ENCODE peak calls at places on chromosomes 12 and 14, in nine cellular contexts. One of them, this sample, is unnamed.

GRCh38 chr12:131506426-131506825 is 204.5 kb upstream of the SFSWAP start:
- DNase-seq in stimulated activated CD8-positive, alpha-beta memory T cell treated with anti-CD3 and anti-CD28 coated beads, Interleukin-7, amount 100 ng/mL, for 48 hours: no peak
- DNase-seq in hypothalamus: no peak
- DNase-seq in Calu3: no peak
- DNase-seq in AG08395: no peak
- DNase-seq in NCI-H1417 treated with DMSO at 0.1 percent for 48 hours: no peak
- DNase-seq in NCI-H2107: no peak
- DNase-seq in substantia nigra: no peak
- DNase-seq in lung microvascular endothelial cell: no peak
- DNase-seq in this sample: no peak

GRCh38 chr12:46580445-46580844 is 207.9 kb upstream of the SLC38A2 start:
- DNase-seq in NCI-H1417 treated with DMSO at 0.1 percent for 48 hours: no peak
- DNase-seq in lung microvascular endothelial cell: no peak
- DNase-seq in NCI-H2107: no peak
- DNase-seq in hypothalamus: no peak
- DNase-seq in substantia nigra: no peak
- DNase-seq in AG08395: no peak
- DNase-seq in Calu3: no peak
- DNase-seq in stimulated activated CD8-positive, alpha-beta memory T cell treated with anti-CD3 and anti-CD28 coated beads, Interleukin-7, amount 100 ng/mL, for 48 hours: no peak
- DNase-seq in this sample: no peak

GRCh38 chr14:91466192-91466591 is 43.9 kb downstream of the PPP4R3A start:
- DNase-seq in substantia nigra: no peak
- DNase-seq in lung microvascular endothelial cell: no peak
- DNase-seq in AG08395: no peak
- DNase-seq in Calu3: no peak
- DNase-seq in hypothalamus: no peak
- DNase-seq in NCI-H1417 treated with DMSO at 0.1 percent for 48 hours: peak; percentile 59
- DNase-seq in stimulated activated CD8-positive, alpha-beta memory T cell treated with anti-CD3 and anti-CD28 coated beads, Interleukin-7, amount 100 ng/mL, for 48 hours: no peak
- DNase-seq in NCI-H2107: no peak
- DNase-seq in this sample: no peak

GRCh38 chr12:113232787-113233585 is 11.7 kb downstream of the TPCN1 start:
- DNase-seq in NCI-H1417 treated with DMSO at 0.1 percent for 48 hours: peak; percentile 53
- DNase-seq in lung microvascular endothelial cell: no peak
- DNase-seq in AG08395: peak; percentile 67
- DNase-seq in stimulated activated CD8-positive, alpha-beta memory T cell treated with anti-CD3 and anti-CD28 coated beads, Interleukin-7, amount 100 ng/mL, for 48 hours: peak; percentile 34
- DNase-seq in hypothalamus: peak; percentile 62
- DNase-seq in substantia nigra: peak; percentile 70
- DNase-seq in Calu3: no peak
- DNase-seq in NCI-H2107: peak; percentile 98
- DNase-seq in this sample: peak; percentile 67

GRCh38 chr14:32254952-32255679 is 52.0 kb upstream of the RNU6-8 start:
- DNase-seq in lung microvascular endothelial cell: peak; percentile 71
- DNase-seq in NCI-H1417 treated with DMSO at 0.1 percent for 48 hours: peak; percentile 36
- DNase-seq in Calu3: peak; percentile 66
- DNase-seq in substantia nigra: peak; percentile 61
- DNase-seq in NCI-H2107: peak; percentile 38
- DNase-seq in hypothalamus: peak; percentile 54
- DNase-seq in stimulated activated CD8-positive, alpha-beta memory T cell treated with anti-CD3 and anti-CD28 coated beads, Interleukin-7, amount 100 ng/mL, for 48 hours: no peak
- DNase-seq in AG08395: peak; percentile 78
- DNase-seq in this sample: peak; percentile 31

GRCh38 chr14:105200074-105200473 is 19.0 kb upstream of the NUDT14 start:
- DNase-seq in substantia nigra: no peak
- DNase-seq in AG08395: no peak
- DNase-seq in NCI-H1417 treated with DMSO at 0.1 percent for 48 hours: no peak
- DNase-seq in lung microvascular endothelial cell: no peak
- DNase-seq in NCI-H2107: no peak
- DNase-seq in hypothalamus: no peak
- DNase-seq in stimulated activated CD8-positive, alpha-beta memory T cell treated with anti-CD3 and anti-CD28 coated beads, Interleukin-7, amount 100 ng/mL, for 48 hours: no peak
- DNase-seq in Calu3: no peak
- DNase-seq in this sample: no peak

GRCh38 chr12:39368891-39369290 is 74.0 kb downstream of the KIF21A start:
- DNase-seq in NCI-H1417 treated with DMSO at 0.1 percent for 48 hours: no peak
- DNase-seq in hypothalamus: no peak
- DNase-seq in AG08395: no peak
- DNase-seq in substantia nigra: no peak
- DNase-seq in lung microvascular endothelial cell: no peak
- DNase-seq in Calu3: no peak
- DNase-seq in NCI-H2107: no peak
- DNase-seq in stimulated activated CD8-positive, alpha-beta memory T cell treated with anti-CD3 and anti-CD28 coated beads, Interleukin-7, amount 100 ng/mL, for 48 hours: no peak
- DNase-seq in this sample: no peak

GRCh38 chr12:31531908-31532307 is 59.0 kb downstream of the DENND5B start:
- DNase-seq in AG08395: no peak
- DNase-seq in NCI-H2107: no peak
- DNase-seq in substantia nigra: no peak
- DNase-seq in stimulated activated CD8-positive, alpha-beta memory T cell treated with anti-CD3 and anti-CD28 coated beads, Interleukin-7, amount 100 ng/mL, for 48 hours: no peak
- DNase-seq in NCI-H1417 treated with DMSO at 0.1 percent for 48 hours: no peak
- DNase-seq in lung microvascular endothelial cell: no peak
- DNase-seq in hypothalamus: no peak
- DNase-seq in Calu3: no peak
- DNase-seq in this sample: no peak

GRCh38 chr14:93752980-93753561 is 35.2 kb downstream of the PRIMA1 start:
- DNase-seq in NCI-H2107: no peak
- DNase-seq in lung microvascular endothelial cell: no peak
- DNase-seq in stimulated activated CD8-positive, alpha-beta memory T cell treated with anti-CD3 and anti-CD28 coated beads, Interleukin-7, amount 100 ng/mL, for 48 hours: no peak
- DNase-seq in hypothalamus: peak; percentile 86
- DNase-seq in substantia nigra: peak; percentile 88
- DNase-seq in Calu3: no peak
- DNase-seq in AG08395: no peak
- DNase-seq in NCI-H1417 treated with DMSO at 0.1 percent for 48 hours: no peak
- DNase-seq in this sample: no peak

GRCh38 chr12:5619628-5620027 is 187.7 kb downstream of the NTF3 start:
- DNase-seq in NCI-H2107: no peak
- DNase-seq in lung microvascular endothelial cell: no peak
- DNase-seq in substantia nigra: no peak
- DNase-seq in Calu3: no peak
- DNase-seq in AG08395: no peak
- DNase-seq in NCI-H1417 treated with DMSO at 0.1 percent for 48 hours: no peak
- DNase-seq in stimulated activated CD8-positive, alpha-beta memory T cell treated with anti-CD3 and anti-CD28 coated beads, Interleukin-7, amount 100 ng/mL, for 48 hours: no peak
- DNase-seq in hypothalamus: no peak
- DNase-seq in this sample: no peak

GRCh38 chr12:68405292-68405900 is 73.2 kb upstream of the MDM1 start:
- DNase-seq in Calu3: no peak
- DNase-seq in hypothalamus: no peak
- DNase-seq in stimulated activated CD8-positive, alpha-beta memory T cell treated with anti-CD3 and anti-CD28 coated beads, Interleukin-7, amount 100 ng/mL, for 48 hours: no peak
- DNase-seq in NCI-H2107: no peak
- DNase-seq in lung microvascular endothelial cell: peak; percentile 73
- DNase-seq in substantia nigra: no peak
- DNase-seq in AG08395: peak; percentile 12
- DNase-seq in NCI-H1417 treated with DMSO at 0.1 percent for 48 hours: no peak
- DNase-seq in this sample: no peak

GRCh38 chr12:51424094-51424661 is 453 bp upstream of the SLC4A8 start:
- DNase-seq in hypothalamus: no peak
- DNase-seq in NCI-H2107: no peak
- DNase-seq in AG08395: no peak
- DNase-seq in substantia nigra: no peak
- DNase-seq in Calu3: no peak
- DNase-seq in stimulated activated CD8-positive, alpha-beta memory T cell treated with anti-CD3 and anti-CD28 coated beads, Interleukin-7, amount 100 ng/mL, for 48 hours: no peak
- DNase-seq in NCI-H1417 treated with DMSO at 0.1 percent for 48 hours: no peak
- DNase-seq in lung microvascular endothelial cell: peak; percentile 49
- DNase-seq in this sample: no peak

GRCh38 chr14:30193791-30194407 is 266.3 kb upstream of the PRKD1 start:
- DNase-seq in Calu3: no peak
- DNase-seq in AG08395: peak; percentile 75
- DNase-seq in substantia nigra: no peak
- DNase-seq in NCI-H1417 treated with DMSO at 0.1 percent for 48 hours: no peak
- DNase-seq in lung microvascular endothelial cell: no peak
- DNase-seq in stimulated activated CD8-positive, alpha-beta memory T cell treated with anti-CD3 and anti-CD28 coated beads, Interleukin-7, amount 100 ng/mL, for 48 hours: no peak
- DNase-seq in NCI-H2107: no peak
- DNase-seq in hypothalamus: no peak
- DNase-seq in this sample: no peak

GRCh38 chr12:67942704-67943103 is 46.5 kb upstream of the IFNG-AS1 start:
- DNase-seq in substantia nigra: no peak
- DNase-seq in lung microvascular endothelial cell: no peak
- DNase-seq in Calu3: no peak
- DNase-seq in stimulated activated CD8-positive, alpha-beta memory T cell treated with anti-CD3 and anti-CD28 coated beads, Interleukin-7, amount 100 ng/mL, for 48 hours: no peak
- DNase-seq in NCI-H2107: no peak
- DNase-seq in NCI-H1417 treated with DMSO at 0.1 percent for 48 hours: no peak
- DNase-seq in AG08395: no peak
- DNase-seq in hypothalamus: no peak
- DNase-seq in this sample: no peak

GRCh38 chr12:65634626-65635331 is 189.5 kb upstream of the HMGA2 start:
- DNase-seq in stimulated activated CD8-positive, alpha-beta memory T cell treated with anti-CD3 and anti-CD28 coated beads, Interleukin-7, amount 100 ng/mL, for 48 hours: no peak
- DNase-seq in Calu3: peak; percentile 25
- DNase-seq in hypothalamus: no peak
- DNase-seq in NCI-H1417 treated with DMSO at 0.1 percent for 48 hours: no peak
- DNase-seq in substantia nigra: no peak
- DNase-seq in lung microvascular endothelial cell: peak; percentile 68
- DNase-seq in AG08395: no peak
- DNase-seq in NCI-H2107: no peak
- DNase-seq in this sample: no peak

GRCh38 chr12:115194448-115194847 is 510.5 kb upstream of the TBX3 start:
- DNase-seq in lung microvascular endothelial cell: no peak
- DNase-seq in AG08395: no peak
- DNase-seq in NCI-H1417 treated with DMSO at 0.1 percent for 48 hours: no peak
- DNase-seq in NCI-H2107: no peak
- DNase-seq in hypothalamus: no peak
- DNase-seq in Calu3: no peak
- DNase-seq in stimulated activated CD8-positive, alpha-beta memory T cell treated with anti-CD3 and anti-CD28 coated beads, Interleukin-7, amount 100 ng/mL, for 48 hours: no peak
- DNase-seq in substantia nigra: no peak
- DNase-seq in this sample: no peak

This sample was measured in NCI-H524 treated with DMSO at 0.1 percent for 48 hours.